ENCODE peak calls at places on chromosome 20, in ten cellular contexts. U is K562; R is lower lobe of right lung; G is CD8-positive, alpha-beta T cell; S is neural progenitor cell; O is stomach; Y is left ventricle myocardium inferior; I is CD8-positive, alpha-beta memory T cell; J is GM23338; X is brain microvascular endothelial cell. K is an unnamed sample.

GRCh38 chr20:44572551-44573500 is 9.6 kb upstream of the PKIG start:
- DNase-seq in U (no peak), R (no peak), G (no peak), S (no peak), O (no peak), Y (peak; percentile 66), I (no peak), J (no peak), X (peak; percentile 67), K (peak; percentile 90)

GRCh38 chr20:60138263-60139127 is 180.3 kb downstream of the CDH26 start:
- DNase-seq in U (peak; percentile 16), R (peak; percentile 73), G (peak; percentile 60), S (no peak), O (peak; percentile 55), Y (peak; percentile 59), I (peak; percentile 47), J (no peak), X (peak; percentile 50), K (no peak)

GRCh38 chr20:2206957-2207769 is 88.6 kb upstream of the TGM3 start:
- DNase-seq in U (peak; percentile 62), R (peak; percentile 86), G (peak; percentile 76), S (peak; percentile 92), O (peak; percentile 84), Y (peak; percentile 69), I (peak; percentile 28), J (peak; percentile 87), X (peak; percentile 25), K (peak; percentile 75)

GRCh38 chr20:37511605-37512275 is 9.3 kb upstream of the NNAT start:
- DNase-seq in U (no peak), R (no peak), G (no peak), S (no peak), O (no peak), Y (no peak), I (no peak), J (no peak), X (peak; percentile 50), K (peak; percentile 33)

GRCh38 chr20:30168025-30168799 is 1089.3 kb upstream of the DEFB115 start:
- DNase-seq in U (no peak), R (peak; percentile 45), G (no peak), S (no peak), O (no peak), Y (no peak), I (peak; percentile 46), J (peak; percentile 4), X (no peak), K (no peak)

GRCh38 chr20:47487175-47487917 is 14.3 kb upstream of the NCOA3 start:
- DNase-seq in U (peak; percentile 53), R (no peak), G (peak; percentile 53), S (no peak), O (no peak), Y (no peak), I (peak; percentile 70), J (no peak), X (peak; percentile 12), K (no peak)

GRCh38 chr20:2859330-2860121 is 13.8 kb upstream of the PTPRA start:
- DNase-seq in U (no peak), R (no peak), G (no peak), S (no peak), O (no peak), Y (no peak), I (no peak), J (no peak), X (no peak), K (peak; percentile 87)

GRCh38 chr20:22775671-22776139 is 191.3 kb upstream of the FOXA2 start:
- DNase-seq in U (no peak), R (no peak), G (no peak), S (no peak), O (no peak), Y (no peak), I (no peak), J (no peak), X (peak; percentile 71), K (peak; percentile 58)

GRCh38 chr20:18272451-18272850 is 15.9 kb upstream of the ZNF133 start:
- DNase-seq in U (peak; percentile 44), R (no peak), G (no peak), S (no peak), O (no peak), Y (peak; percentile 41), I (no peak), J (peak; percentile 40), X (peak; percentile 29), K (no peak)

GRCh38 chr20:62640870-62641748 is 1.2 kb upstream of the SLCO4A1 start:
- DNase-seq in U (no peak), R (no peak), G (no peak), S (no peak), O (no peak), Y (no peak), I (no peak), J (no peak), X (no peak), K (no peak)

GRCh38 chr20:10074513-10074912 is 39.7 kb downstream of the ANKEF1 start:
- DNase-seq in U (no peak), R (no peak), G (no peak), S (no peak), O (no peak), Y (peak; percentile 15), I (no peak), J (no peak), X (peak; percentile 86), K (peak; percentile 80)

GRCh38 chr20:51554538-51555165 is 12.1 kb upstream of the NFATC2 start:
- DNase-seq in U (no peak), R (no peak), G (no peak), S (no peak), O (no peak), Y (no peak), I (no peak), J (no peak), X (no peak), K (peak; percentile 38)

DNA sequence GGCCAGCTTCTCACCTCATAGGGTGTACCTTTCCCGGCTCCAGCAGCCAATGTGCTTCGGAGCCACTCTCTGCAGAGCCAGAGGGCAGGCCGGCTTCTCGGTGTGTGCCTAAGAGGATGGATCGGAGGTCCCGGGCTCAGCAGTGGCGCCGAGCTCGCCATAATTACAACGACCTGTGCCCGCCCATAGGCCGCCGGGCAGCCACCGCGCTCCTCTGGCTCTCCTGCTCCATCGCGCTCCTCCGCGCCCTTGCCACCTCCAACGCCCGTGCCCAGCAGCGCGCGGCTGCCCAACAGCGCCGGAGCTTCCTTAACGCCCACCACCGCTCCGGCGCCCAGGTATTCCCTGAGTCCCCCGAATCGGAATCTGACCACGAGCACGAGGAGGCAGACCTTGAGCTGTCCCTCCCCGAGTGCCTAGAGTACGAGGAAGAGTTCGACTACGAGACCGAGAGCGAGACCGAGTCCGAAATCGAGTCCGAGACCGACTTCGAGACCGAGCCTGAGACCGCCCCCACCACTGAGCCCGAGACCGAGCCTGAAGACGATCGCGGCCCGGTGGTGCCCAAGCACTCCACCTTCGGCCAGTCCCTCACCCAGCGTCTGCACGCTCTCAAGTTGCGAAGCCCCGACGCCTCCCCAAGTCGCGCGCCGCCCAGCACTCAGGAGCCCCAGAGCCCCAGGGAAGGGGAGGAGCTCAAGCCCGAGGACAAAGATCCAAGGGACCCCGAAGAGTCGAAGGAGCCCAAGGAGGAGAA is 10.5 kb downstream of the GNAS-AS1 start:
- DNase-seq in U (no peak), R (no peak), G (no peak), S (peak; percentile 51), O (no peak), Y (no peak), I (no peak), J (peak; percentile 57), X (no peak), K (no peak)
- H3K4me3 ChIP-seq in U (no peak overlapping the region), R (peak overlapping the region; percentile 11), G (no peak overlapping the region), S (peak overlapping the region; percentile 49), O (peak overlapping the region; percentile 9), Y (peak overlapping the region; percentile 49), I (no peak overlapping the region), J (peak overlapping the region; percentile 90), X (no peak overlapping the region), K (peak overlapping the region; percentile 26)

DNA sequence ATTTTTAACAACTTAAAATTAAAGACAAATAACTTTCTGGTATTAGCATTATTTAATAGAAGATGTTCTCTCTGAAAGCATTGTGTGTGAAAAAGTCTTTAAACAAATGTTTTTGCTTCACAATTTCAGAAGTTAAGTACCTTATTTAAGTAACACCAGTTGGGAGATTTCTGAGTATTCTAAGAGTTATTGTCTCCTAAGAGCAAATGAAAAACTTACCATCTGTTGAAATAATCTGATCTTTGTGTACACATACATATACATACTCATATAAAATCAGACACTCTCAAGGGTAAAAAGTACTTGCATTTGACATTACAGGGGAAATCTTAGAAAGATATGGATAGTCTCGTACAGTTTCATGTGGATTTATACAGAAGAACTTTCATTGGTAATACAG is 2.4 kb downstream of the BTBD3 start:
- DNase-seq in U (no peak), R (no peak), G (no peak), S (no peak), O (no peak), Y (no peak), I (no peak), J (no peak), X (no peak), K (no peak)
- H3K36me3 ChIP-seq in U (no peaks in the 10 kb centered on the region), R (peaks cover 17% of the 10 kb centered on the region), G (no peaks in the 10 kb centered on the region), S (no peaks in the 10 kb centered on the region), O (peaks cover 20% of the 10 kb centered on the region), Y (peaks cover 16% of the 10 kb centered on the region), I (no peaks in the 10 kb centered on the region), J (no peaks in the 10 kb centered on the region), X (peaks cover 9% of the 10 kb centered on the region), K (peaks cover 24% of the 10 kb centered on the region)

DNA sequence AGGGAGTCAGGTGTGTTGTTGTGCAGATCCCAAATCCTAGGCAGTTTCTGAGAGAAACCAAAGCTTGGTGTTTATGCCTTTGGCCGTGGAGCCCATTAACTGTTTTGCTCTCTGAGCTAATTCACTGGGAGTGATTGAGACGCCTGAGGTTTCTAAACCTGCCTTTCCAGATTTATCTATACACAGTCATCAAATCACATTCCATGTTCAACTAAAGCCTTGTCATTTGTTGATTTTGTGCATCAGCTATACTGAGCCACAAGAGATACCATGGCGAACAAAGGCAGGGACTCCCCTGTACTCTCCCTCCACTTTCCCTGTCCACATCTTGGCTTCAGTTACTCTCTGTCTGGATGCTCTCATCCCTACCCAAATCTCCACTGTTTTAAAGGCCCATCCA is 229.7 kb upstream of the PMEPA1 start:
- DNase-seq in U (no peak), R (no peak), G (no peak), S (no peak), O (no peak), Y (no peak), I (no peak), J (no peak), X (no peak), K (no peak)
- H3K27me3 ChIP-seq in U (peaks cover 33% of the 10 kb centered on the region), R (no peaks in the 10 kb centered on the region), G (no peaks in the 10 kb centered on the region), S (no peaks in the 10 kb centered on the region), O (no peaks in the 10 kb centered on the region), Y (peaks cover 32% of the 10 kb centered on the region), I (no peaks in the 10 kb centered on the region), J (no peaks in the 10 kb centered on the region), X (no peaks in the 10 kb centered on the region), K (no peaks in the 10 kb centered on the region)

DNA sequence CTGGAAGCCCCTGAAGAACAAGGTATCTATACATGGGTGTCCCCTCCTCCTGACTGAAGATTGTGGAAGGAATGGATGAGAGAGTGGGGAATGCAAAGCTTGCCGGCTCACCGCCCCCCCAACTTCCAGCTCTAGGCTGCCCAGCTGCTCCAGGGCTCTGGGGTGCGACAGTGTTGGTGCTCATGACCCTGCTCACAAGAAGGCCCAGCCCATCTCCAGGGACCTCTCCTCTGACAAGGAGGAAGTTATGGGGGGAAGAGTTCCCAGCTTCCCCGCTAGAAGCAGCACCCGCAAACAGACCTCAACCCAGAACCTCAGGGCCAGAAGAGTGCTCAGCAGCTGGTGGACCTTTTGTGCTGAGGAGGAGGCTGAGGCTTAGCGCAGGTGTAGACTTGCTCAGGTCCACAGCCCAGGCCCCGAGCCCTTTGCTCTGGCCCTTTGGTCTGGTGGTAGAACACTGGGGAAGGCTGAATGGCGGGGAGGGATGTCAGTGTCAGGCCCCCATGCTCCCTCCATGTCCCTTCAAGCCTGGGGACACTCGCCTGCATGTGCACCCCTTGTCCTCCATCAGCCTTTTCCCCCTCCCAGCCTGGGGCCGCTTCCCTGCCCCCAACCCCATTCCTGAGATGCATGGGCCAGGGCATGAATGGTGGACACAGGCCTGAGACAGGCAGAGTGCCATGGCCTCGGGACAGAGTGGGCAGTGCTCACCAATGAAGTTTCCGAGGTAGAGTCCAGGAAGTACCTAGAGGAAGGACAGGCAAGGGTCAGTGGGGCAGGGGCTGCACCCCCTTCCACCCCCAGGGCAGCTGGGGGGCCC is 1.3 kb downstream of the DUSP15 start:
- DNase-seq in U (no peak), R (no peak), G (no peak), S (no peak), O (no peak), Y (no peak), I (no peak), J (no peak), X (no peak), K (no peak)
- H3K4me3 ChIP-seq in U (no peak overlapping the region), R (peak overlapping the region; percentile 70), G (peak overlapping the region; percentile 44), S (peak overlapping the region; percentile 74), O (peak overlapping the region; percentile 93), Y (peak overlapping the region; percentile 76), I (no peak overlapping the region), J (peak overlapping the region; percentile 95), X (no peak overlapping the region), K (no peak overlapping the region)

K was measured in MG63.